ENCODE peak calls at places on chromosome 3, in four cellular contexts. One of them, this sample, is unnamed.

GRCh38 chr3:164814106-164814505 is 264.2 kb downstream of the SI start:
- DNase-seq in upper lobe of left lung: peak; percentile 77
- DNase-seq in A549: no peak
- DNase-seq in transverse colon: no peak
- DNase-seq in this sample: no peak

GRCh38 chr3:100748967-100749366 is 39.7 kb downstream of the TFG start:
- DNase-seq in upper lobe of left lung: no peak
- DNase-seq in A549: no peak
- DNase-seq in transverse colon: no peak
- DNase-seq in this sample: no peak

GRCh38 chr3:65265511-65265910 is 577.7 kb upstream of the ADAMTS9 start:
- DNase-seq in upper lobe of left lung: no peak
- DNase-seq in A549: no peak
- DNase-seq in transverse colon: no peak
- DNase-seq in this sample: no peak

GRCh38 chr3:8980756-8981257 is 17.5 kb upstream of the RAD18 start:
- DNase-seq in upper lobe of left lung: no peak
- DNase-seq in A549: no peak
- DNase-seq in transverse colon: no peak
- DNase-seq in this sample: no peak

GRCh38 chr3:141493152-141493551 is 6.3 kb downstream of the RASA2 start:
- DNase-seq in upper lobe of left lung: no peak
- DNase-seq in A549: no peak
- DNase-seq in transverse colon: no peak
- DNase-seq in this sample: no peak

GRCh38 chr3:59771760-59772159 is 721.9 kb upstream of the CFAP20DC start:
- DNase-seq in upper lobe of left lung: no peak
- DNase-seq in A549: peak; percentile 1
- DNase-seq in transverse colon: no peak
- DNase-seq in this sample: no peak

GRCh38 chr3:15241341-15241740 is 35.3 kb downstream of the CAPN7 start:
- DNase-seq in upper lobe of left lung: no peak
- DNase-seq in A549: peak; percentile 28
- DNase-seq in transverse colon: no peak
- DNase-seq in this sample: no peak

GRCh38 chr3:169633789-169634188 is 29.7 kb downstream of the MECOM start:
- DNase-seq in upper lobe of left lung: no peak
- DNase-seq in A549: no peak
- DNase-seq in transverse colon: no peak
- DNase-seq in this sample: no peak

GRCh38 chr3:141945726-141946125 is 69.3 kb downstream of the ATP1B3 start:
- DNase-seq in upper lobe of left lung: no peak
- DNase-seq in A549: no peak
- DNase-seq in transverse colon: no peak
- DNase-seq in this sample: peak; percentile 66

GRCh38 chr3:64138046-64138445 is 87.2 kb downstream of the PRICKLE2 start:
- DNase-seq in upper lobe of left lung: no peak
- DNase-seq in A549: no peak
- DNase-seq in transverse colon: no peak
- DNase-seq in this sample: no peak

GRCh38 chr3:98573231-98573728 is 20.1 kb downstream of the CPOX start:
- DNase-seq in upper lobe of left lung: no peak
- DNase-seq in A549: peak; percentile 21
- DNase-seq in transverse colon: no peak
- DNase-seq in this sample: no peak

GRCh38 chr3:28317438-28318022 is 31.0 kb upstream of the ZCWPW2 start:
- DNase-seq in upper lobe of left lung: no peak
- DNase-seq in A549: peak; percentile 43
- DNase-seq in transverse colon: peak; percentile 13
- DNase-seq in this sample: no peak

GRCh38 chr3:15768421-15769255 is 29.1 kb downstream of the ANKRD28 start:
- DNase-seq in upper lobe of left lung: peak; percentile 61
- DNase-seq in A549: peak; percentile 93
- DNase-seq in transverse colon: no peak
- DNase-seq in this sample: no peak

GRCh38 chr3:178270838-178271237 is 265.4 kb upstream of the KCNMB2 start:
- DNase-seq in upper lobe of left lung: no peak
- DNase-seq in A549: no peak
- DNase-seq in transverse colon: no peak
- DNase-seq in this sample: no peak

GRCh38 chr3:31927806-31928205 is 53.3 kb downstream of the OSBPL10 start:
- DNase-seq in upper lobe of left lung: no peak
- DNase-seq in A549: no peak
- DNase-seq in transverse colon: no peak
- DNase-seq in this sample: no peak

GRCh38 chr3:116037954-116038911 is 407.1 kb downstream of the LSAMP start:
- DNase-seq in upper lobe of left lung: no peak
- DNase-seq in A549: no peak
- DNase-seq in transverse colon: no peak
- DNase-seq in this sample: no peak

GRCh38 chr3:132034486-132035464 is at the start of gene CPNE4:
- DNase-seq in upper lobe of left lung: peak; percentile 96
- DNase-seq in A549: peak; percentile 86
- DNase-seq in transverse colon: peak; percentile 54
- DNase-seq in this sample: peak; percentile 72

GRCh38 chr3:51703026-51703775 is 3.7 kb upstream of the GRM2 start:
- DNase-seq in upper lobe of left lung: no peak
- DNase-seq in A549: no peak
- DNase-seq in transverse colon: no peak
- DNase-seq in this sample: no peak

GRCh38 chr3:51675201-51675611 is 4.2 kb downstream of the TEX264 start:
- DNase-seq in upper lobe of left lung: no peak
- DNase-seq in A549: no peak
- DNase-seq in transverse colon: no peak
- DNase-seq in this sample: peak; percentile 38

GRCh38 chr3:100556656-100557310 is 52.6 kb upstream of the ADGRG7 start:
- DNase-seq in upper lobe of left lung: no peak
- DNase-seq in A549: no peak
- DNase-seq in transverse colon: no peak
- DNase-seq in this sample: no peak

GRCh38 chr3:118960876-118961275 is 73.8 kb downstream of the IGSF11 start:
- DNase-seq in upper lobe of left lung: no peak
- DNase-seq in A549: no peak
- DNase-seq in transverse colon: no peak
- DNase-seq in this sample: no peak

GRCh38 chr3:46930176-46930944 is 46.2 kb downstream of the CCDC12 start:
- DNase-seq in upper lobe of left lung: no peak
- DNase-seq in A549: no peak
- DNase-seq in transverse colon: no peak
- DNase-seq in this sample: no peak

GRCh38 chr3:171970301-171970788 is 69.0 kb upstream of the FNDC3B start:
- DNase-seq in upper lobe of left lung: no peak
- DNase-seq in A549: no peak
- DNase-seq in transverse colon: no peak
- DNase-seq in this sample: no peak

GRCh38 chr3:16928386-16929132 is 43.8 kb downstream of the PLCL2 start:
- DNase-seq in upper lobe of left lung: no peak
- DNase-seq in A549: no peak
- DNase-seq in transverse colon: no peak
- DNase-seq in this sample: no peak

GRCh38 chr3:172903642-172904041 is 153.1 kb downstream of the ECT2 start:
- DNase-seq in upper lobe of left lung: no peak
- DNase-seq in A549: no peak
- DNase-seq in transverse colon: no peak
- DNase-seq in this sample: no peak

GRCh38 chr3:107206141-107206540 is 171.1 kb upstream of the CCDC54 start:
- DNase-seq in upper lobe of left lung: no peak
- DNase-seq in A549: peak; percentile 36
- DNase-seq in transverse colon: no peak
- DNase-seq in this sample: no peak

GRCh38 chr3:194000712-194001111 is 135.2 kb upstream of the HES1 start:
- DNase-seq in upper lobe of left lung: no peak
- DNase-seq in A549: no peak
- DNase-seq in transverse colon: no peak
- DNase-seq in this sample: no peak

GRCh38 chr3:65871305-65872141 is 167.2 kb downstream of the MAGI1 start:
- DNase-seq in upper lobe of left lung: no peak
- DNase-seq in A549: no peak
- DNase-seq in transverse colon: peak; percentile 63
- DNase-seq in this sample: no peak

GRCh38 chr3:50639055-50639494 is 22.1 kb downstream of the MAPKAPK3 start:
- DNase-seq in upper lobe of left lung: no peak
- DNase-seq in A549: no peak
- DNase-seq in transverse colon: no peak
- DNase-seq in this sample: no peak

GRCh38 chr3:46574263-46574662 is 8.2 kb upstream of the LRRC2 start:
- DNase-seq in upper lobe of left lung: no peak
- DNase-seq in A549: no peak
- DNase-seq in transverse colon: no peak
- DNase-seq in this sample: no peak

GRCh38 chr3:170057550-170057949 is 19.8 kb downstream of the GPR160 start:
- DNase-seq in upper lobe of left lung: no peak
- DNase-seq in A549: no peak
- DNase-seq in transverse colon: no peak
- DNase-seq in this sample: no peak

GRCh38 chr3:12750223-12750622 is 8.8 kb downstream of the TMEM40 start:
- DNase-seq in upper lobe of left lung: no peak
- DNase-seq in A549: no peak
- DNase-seq in transverse colon: peak; percentile 11
- DNase-seq in this sample: no peak

GRCh38 chr3:117885046-117885445 is 1149.6 kb downstream of the IGSF11 start:
- DNase-seq in upper lobe of left lung: no peak
- DNase-seq in A549: no peak
- DNase-seq in transverse colon: no peak
- DNase-seq in this sample: no peak

GRCh38 chr3:66261318-66261717 is 40.5 kb downstream of the SLC25A26 start:
- DNase-seq in upper lobe of left lung: no peak
- DNase-seq in A549: no peak
- DNase-seq in transverse colon: no peak
- DNase-seq in this sample: no peak

GRCh38 chr3:187305881-187306280 is 14.3 kb upstream of the MASP1 start:
- DNase-seq in upper lobe of left lung: no peak
- DNase-seq in A549: no peak
- DNase-seq in transverse colon: no peak
- DNase-seq in this sample: no peak

GRCh38 chr3:187314176-187314575 is 22.6 kb upstream of the MASP1 start:
- DNase-seq in upper lobe of left lung: peak; percentile 12
- DNase-seq in A549: no peak
- DNase-seq in transverse colon: no peak
- DNase-seq in this sample: no peak

GRCh38 chr3:187315872-187316271 is 24.3 kb upstream of the MASP1 start:
- DNase-seq in upper lobe of left lung: no peak
- DNase-seq in A549: no peak
- DNase-seq in transverse colon: no peak
- DNase-seq in this sample: no peak

DNA sequence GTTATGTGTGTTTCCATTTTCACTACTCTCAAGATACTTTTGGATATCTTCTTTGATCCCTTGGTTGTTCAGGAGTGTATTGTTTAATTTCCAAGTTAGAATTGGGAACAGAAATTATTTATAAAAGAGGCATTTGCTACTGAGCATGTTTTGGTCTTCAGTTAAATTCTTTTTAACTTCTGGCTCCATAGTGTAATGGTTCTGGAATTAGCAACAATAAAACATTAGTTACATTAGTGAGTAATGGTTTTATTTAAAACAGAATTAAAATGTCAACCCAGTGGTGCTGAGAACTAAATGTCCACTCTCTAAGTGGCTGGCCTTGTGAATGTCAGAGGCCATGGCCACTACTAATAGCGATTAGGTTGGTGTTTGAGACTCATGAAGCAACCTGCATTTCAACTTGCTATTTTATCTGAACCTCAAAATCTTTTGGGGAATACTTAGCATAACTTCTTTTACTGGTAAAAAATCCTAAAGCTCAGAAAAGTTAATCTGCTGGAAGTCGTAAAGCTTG is 19.5 kb upstream of the MASP1 start:
- DNase-seq in upper lobe of left lung: no peak
- DNase-seq in A549: no peak
- DNase-seq in transverse colon: no peak
- DNase-seq in this sample: no peak
- TF ChIP-seq EP300 in upper lobe of left lung: no peak
- TF ChIP-seq EP300 in A549: no peak
- TF ChIP-seq EP300 in transverse colon: peak; percentile 25
- TF ChIP-seq EP300 in this sample: no peak

GRCh38 chr3:120680193-120680894 is 1.7 kb downstream of the HGD start:
- DNase-seq in upper lobe of left lung: no peak
- DNase-seq in A549: no peak
- DNase-seq in transverse colon: no peak
- DNase-seq in this sample: no peak
- TF ChIP-seq EP300 in upper lobe of left lung: no peak
- TF ChIP-seq EP300 in A549: no peak
- TF ChIP-seq EP300 in transverse colon: no peak
- TF ChIP-seq EP300 in this sample: no peak

GRCh38 chr3:36647423-36647853 is 116.9 kb downstream of the DCLK3 start:
- DNase-seq in upper lobe of left lung: no peak
- DNase-seq in A549: no peak
- DNase-seq in transverse colon: no peak
- DNase-seq in this sample: no peak
- TF ChIP-seq EP300 in upper lobe of left lung: no peak
- TF ChIP-seq EP300 in A549: peak; percentile 44
- TF ChIP-seq EP300 in transverse colon: no peak
- TF ChIP-seq EP300 in this sample: no peak

GRCh38 chr3:29520764-29521163 is 239.9 kb downstream of the RBMS3 start:
- DNase-seq in upper lobe of left lung: no peak
- DNase-seq in A549: no peak
- DNase-seq in transverse colon: no peak
- DNase-seq in this sample: no peak

GRCh38 chr3:29525254-29525881 is 244.5 kb downstream of the RBMS3 start:
- DNase-seq in upper lobe of left lung: no peak
- DNase-seq in A549: no peak
- DNase-seq in transverse colon: peak; percentile 16
- DNase-seq in this sample: peak; percentile 83

GRCh38 chr3:29516164-29516563 is 235.3 kb downstream of the RBMS3 start:
- DNase-seq in upper lobe of left lung: no peak
- DNase-seq in A549: no peak
- DNase-seq in transverse colon: no peak
- DNase-seq in this sample: no peak

GRCh38 chr3:29527251-29527650 is 246.4 kb downstream of the RBMS3 start:
- DNase-seq in upper lobe of left lung: no peak
- DNase-seq in A549: no peak
- DNase-seq in transverse colon: no peak
- DNase-seq in this sample: no peak

GRCh38 chr3:29521751-29522150 is 240.9 kb downstream of the RBMS3 start:
- DNase-seq in upper lobe of left lung: no peak
- DNase-seq in A549: no peak
- DNase-seq in transverse colon: no peak
- DNase-seq in this sample: no peak
- TF ChIP-seq EP300 in upper lobe of left lung: no peak
- TF ChIP-seq EP300 in A549: no peak
- TF ChIP-seq EP300 in transverse colon: no peak
- TF ChIP-seq EP300 in this sample: no peak